ENCODE peak calls at places on chromosomes 12 and 14, in eight cellular contexts. One of them, this sample, is unnamed.
A peak's percentile ranks its signal among the peaks of the same experiment; 100 is the strongest.

GRCh38 chr12:57191410-57191809 is 25.2 kb upstream of the NXPH4 start:
- DNase-seq in PC-3: no peak
- DNase-seq in MM.1S: no peak
- DNase-seq in HCT116: no peak
- DNase-seq in SK-N-SH: no peak
- DNase-seq in GM23338: no peak
- DNase-seq in hepatocyte: no peak
- DNase-seq in GM23248: peak; percentile 49
- DNase-seq in this sample: no peak

GRCh38 chr14:55745906-55746305 is 165.9 kb downstream of the KTN1 start:
- DNase-seq in HCT116: no peak
- DNase-seq in GM23248: no peak
- DNase-seq in hepatocyte: no peak
- DNase-seq in SK-N-SH: no peak
- DNase-seq in MM.1S: no peak
- DNase-seq in GM23338: no peak
- DNase-seq in PC-3: no peak
- DNase-seq in this sample: no peak

GRCh38 chr14:100321473-100322137 is 1.5 kb upstream of the SLC25A47 start:
- DNase-seq in MM.1S: no peak
- DNase-seq in HCT116: no peak
- DNase-seq in GM23338: no peak
- DNase-seq in GM23248: no peak
- DNase-seq in hepatocyte: no peak
- DNase-seq in PC-3: no peak
- DNase-seq in SK-N-SH: no peak
- DNase-seq in this sample: no peak

GRCh38 chr12:57210926-57211700 is 5.5 kb upstream of the NXPH4 start:
- DNase-seq in hepatocyte: no peak
- DNase-seq in SK-N-SH: no peak
- DNase-seq in GM23338: no peak
- DNase-seq in PC-3: no peak
- DNase-seq in HCT116: no peak
- DNase-seq in GM23248: no peak
- DNase-seq in MM.1S: no peak
- DNase-seq in this sample: peak; percentile 78

GRCh38 chr14:68961781-68962584 is 17.1 kb downstream of the ACTN1 start:
- DNase-seq in GM23248: peak; percentile 65
- DNase-seq in MM.1S: no peak
- DNase-seq in GM23338: peak; percentile 84
- DNase-seq in SK-N-SH: peak; percentile 60
- DNase-seq in HCT116: no peak
- DNase-seq in PC-3: peak; percentile 93
- DNase-seq in hepatocyte: no peak
- DNase-seq in this sample: no peak

GRCh38 chr12:48349471-48349870 is 1.2 kb downstream of the ZNF641 start:
- DNase-seq in GM23338: no peak
- DNase-seq in HCT116: no peak
- DNase-seq in hepatocyte: no peak
- DNase-seq in SK-N-SH: no peak
- DNase-seq in GM23248: peak; percentile 61
- DNase-seq in PC-3: no peak
- DNase-seq in MM.1S: no peak
- DNase-seq in this sample: no peak

GRCh38 chr14:72975776-72976175 is 49.5 kb downstream of the DCAF4 start:
- DNase-seq in MM.1S: no peak
- DNase-seq in GM23248: peak; percentile 16
- DNase-seq in GM23338: peak; percentile 45
- DNase-seq in SK-N-SH: no peak
- DNase-seq in hepatocyte: no peak
- DNase-seq in HCT116: no peak
- DNase-seq in PC-3: peak; percentile 40
- DNase-seq in this sample: peak; percentile 71

GRCh38 chr12:66239295-66239694 is 50.3 kb downstream of the IRAK3 start:
- DNase-seq in GM23248: no peak
- DNase-seq in SK-N-SH: no peak
- DNase-seq in HCT116: no peak
- DNase-seq in MM.1S: no peak
- DNase-seq in hepatocyte: no peak
- DNase-seq in PC-3: no peak
- DNase-seq in GM23338: peak; percentile 42
- DNase-seq in this sample: no peak

GRCh38 chr14:33404054-33404453 is 465.4 kb downstream of the NPAS3 start:
- DNase-seq in MM.1S: no peak
- DNase-seq in PC-3: peak; percentile 91
- DNase-seq in GM23338: no peak
- DNase-seq in HCT116: no peak
- DNase-seq in hepatocyte: peak; percentile 10
- DNase-seq in SK-N-SH: no peak
- DNase-seq in GM23248: peak; percentile 96
- DNase-seq in this sample: no peak

DNA sequence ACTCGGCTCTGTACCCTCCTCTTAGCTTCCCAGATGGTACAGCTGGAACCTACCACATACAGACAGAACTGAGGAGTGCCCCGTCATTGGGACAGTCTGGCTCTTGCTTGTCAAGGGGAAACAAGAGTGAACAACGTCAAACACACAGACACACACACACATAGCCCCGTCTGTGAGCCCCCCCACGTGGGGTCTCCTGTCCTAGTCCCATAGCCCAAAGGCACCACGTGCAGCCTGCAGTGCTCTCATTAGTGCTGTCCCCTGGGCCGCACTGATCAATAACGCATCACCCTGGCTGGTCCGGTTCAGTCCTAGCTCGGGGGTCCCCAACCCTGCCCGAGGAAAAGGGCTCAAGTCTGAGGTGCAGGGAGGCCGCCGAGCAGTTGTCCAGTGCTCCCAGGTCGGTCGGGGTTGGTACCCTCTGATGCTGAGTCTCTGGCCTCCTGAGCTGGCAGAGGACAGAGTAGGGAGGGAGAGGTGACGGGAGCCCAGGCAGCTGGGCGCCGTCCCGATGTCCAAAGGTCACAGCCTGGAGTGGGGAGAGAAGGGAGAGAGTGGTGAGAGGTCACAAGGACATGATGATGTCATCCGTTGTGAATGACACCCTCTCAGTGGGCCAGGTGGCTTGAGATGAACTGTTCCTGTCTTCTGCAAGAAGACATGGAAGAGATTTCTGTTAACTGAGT is 105.4 kb upstream of the NOS1 start:
- DNase-seq in GM23338: no peak
- DNase-seq in HCT116: no peak
- DNase-seq in PC-3: no peak
- DNase-seq in hepatocyte: peak; percentile 38
- DNase-seq in GM23248: no peak
- DNase-seq in MM.1S: no peak
- DNase-seq in SK-N-SH: no peak
- DNase-seq in this sample: no peak
- H3K9me2 ChIP-seq in GM23338: peaks cover 7% of the 10 kb centered on the region
- H3K9me2 ChIP-seq in HCT116: no peaks in the 10 kb centered on the region
- H3K9me2 ChIP-seq in PC-3: no peaks in the 10 kb centered on the region
- H3K9me2 ChIP-seq in hepatocyte: no peaks in the 10 kb centered on the region
- H3K9me2 ChIP-seq in GM23248: no peaks in the 10 kb centered on the region
- H3K9me2 ChIP-seq in MM.1S: no peaks in the 10 kb centered on the region
- H3K9me2 ChIP-seq in SK-N-SH: no peaks in the 10 kb centered on the region
- H3K9me2 ChIP-seq in this sample: no peaks in the 10 kb centered on the region

GRCh38 chr12:91384391-91384790 is 201.8 kb upstream of the DCN start:
- DNase-seq in GM23248: no peak
- DNase-seq in SK-N-SH: no peak
- DNase-seq in HCT116: no peak
- DNase-seq in GM23338: no peak
- DNase-seq in MM.1S: no peak
- DNase-seq in PC-3: no peak
- DNase-seq in hepatocyte: no peak
- DNase-seq in this sample: no peak
- H3K9me2 ChIP-seq in GM23248: no peaks in the 10 kb centered on the region
- H3K9me2 ChIP-seq in SK-N-SH: no peaks in the 10 kb centered on the region
- H3K9me2 ChIP-seq in HCT116: no peaks in the 10 kb centered on the region
- H3K9me2 ChIP-seq in GM23338: no peaks in the 10 kb centered on the region
- H3K9me2 ChIP-seq in MM.1S: no peaks in the 10 kb centered on the region
- H3K9me2 ChIP-seq in PC-3: no peaks in the 10 kb centered on the region
- H3K9me2 ChIP-seq in hepatocyte: no peaks in the 10 kb centered on the region
- H3K9me2 ChIP-seq in this sample: no peaks in the 10 kb centered on the region

GRCh38 chr12:67456281-67456918 is 187.2 kb downstream of the CAND1 start:
- DNase-seq in hepatocyte: peak; percentile 39
- DNase-seq in GM23248: peak; percentile 89
- DNase-seq in HCT116: no peak
- DNase-seq in MM.1S: no peak
- DNase-seq in PC-3: peak; percentile 71
- DNase-seq in GM23338: no peak
- DNase-seq in SK-N-SH: peak; percentile 18
- DNase-seq in this sample: peak; percentile 75
- H3K9me2 ChIP-seq in hepatocyte: no peaks in the 10 kb centered on the region
- H3K9me2 ChIP-seq in GM23248: no peaks in the 10 kb centered on the region
- H3K9me2 ChIP-seq in HCT116: no peaks in the 10 kb centered on the region
- H3K9me2 ChIP-seq in MM.1S: no peaks in the 10 kb centered on the region
- H3K9me2 ChIP-seq in PC-3: no peaks in the 10 kb centered on the region
- H3K9me2 ChIP-seq in GM23338: peaks cover 10% of the 10 kb centered on the region
- H3K9me2 ChIP-seq in SK-N-SH: no peaks in the 10 kb centered on the region
- H3K9me2 ChIP-seq in this sample: no peaks in the 10 kb centered on the region

DNA sequence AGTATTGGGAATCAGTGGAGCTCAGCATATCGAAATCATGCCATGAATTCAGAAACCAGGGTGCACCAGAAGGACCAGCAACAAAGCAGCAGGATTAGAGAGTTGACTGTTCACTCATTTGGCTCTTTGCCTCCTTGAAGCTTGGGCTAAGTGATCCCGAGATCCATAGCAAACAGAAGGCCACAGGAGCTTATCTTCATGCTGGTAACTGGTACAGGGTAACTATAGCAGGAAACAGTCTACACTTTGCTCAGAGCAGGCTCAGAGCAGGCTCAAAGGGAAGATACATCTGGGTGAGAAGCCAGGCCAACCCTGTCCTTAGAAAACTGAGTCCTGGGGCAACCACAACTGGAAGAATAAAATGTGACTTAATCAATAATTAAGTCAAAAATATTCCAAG is 111.1 kb downstream of the GRIN2B start:
- DNase-seq in PC-3: no peak
- DNase-seq in hepatocyte: no peak
- DNase-seq in HCT116: no peak
- DNase-seq in SK-N-SH: no peak
- DNase-seq in GM23248: no peak
- DNase-seq in GM23338: no peak
- DNase-seq in MM.1S: no peak
- DNase-seq in this sample: no peak
- H3K9me2 ChIP-seq in PC-3: no peaks in the 10 kb centered on the region
- H3K9me2 ChIP-seq in hepatocyte: no peaks in the 10 kb centered on the region
- H3K9me2 ChIP-seq in HCT116: no peaks in the 10 kb centered on the region
- H3K9me2 ChIP-seq in SK-N-SH: no peaks in the 10 kb centered on the region
- H3K9me2 ChIP-seq in GM23248: no peaks in the 10 kb centered on the region
- H3K9me2 ChIP-seq in GM23338: no peaks in the 10 kb centered on the region
- H3K9me2 ChIP-seq in MM.1S: no peaks in the 10 kb centered on the region
- H3K9me2 ChIP-seq in this sample: no peaks in the 10 kb centered on the region

GRCh38 chr14:20468773-20469241 is 399 bp upstream of the PNP start:
- DNase-seq in hepatocyte: peak; percentile 16
- DNase-seq in PC-3: no peak
- DNase-seq in HCT116: no peak
- DNase-seq in SK-N-SH: no peak
- DNase-seq in MM.1S: no peak
- DNase-seq in GM23338: peak; percentile 38
- DNase-seq in GM23248: peak; percentile 49
- DNase-seq in this sample: no peak

GRCh38 chr14:20472566-20473206 is 3.5 kb downstream of the PNP start:
- DNase-seq in hepatocyte: no peak
- DNase-seq in HCT116: no peak
- DNase-seq in GM23248: no peak
- DNase-seq in SK-N-SH: no peak
- DNase-seq in MM.1S: no peak
- DNase-seq in GM23338: no peak
- DNase-seq in PC-3: no peak
- DNase-seq in this sample: no peak

GRCh38 chr14:20469890-20470858 is 968 bp downstream of the PNP start:
- DNase-seq in SK-N-SH: peak; percentile 24
- DNase-seq in GM23248: peak; percentile 91
- DNase-seq in hepatocyte: peak; percentile 46
- DNase-seq in GM23338: peak; percentile 48
- DNase-seq in MM.1S: peak; percentile 24
- DNase-seq in PC-3: peak; percentile 90
- DNase-seq in HCT116: peak; percentile 45
- DNase-seq in this sample: peak; percentile 83

DNA sequence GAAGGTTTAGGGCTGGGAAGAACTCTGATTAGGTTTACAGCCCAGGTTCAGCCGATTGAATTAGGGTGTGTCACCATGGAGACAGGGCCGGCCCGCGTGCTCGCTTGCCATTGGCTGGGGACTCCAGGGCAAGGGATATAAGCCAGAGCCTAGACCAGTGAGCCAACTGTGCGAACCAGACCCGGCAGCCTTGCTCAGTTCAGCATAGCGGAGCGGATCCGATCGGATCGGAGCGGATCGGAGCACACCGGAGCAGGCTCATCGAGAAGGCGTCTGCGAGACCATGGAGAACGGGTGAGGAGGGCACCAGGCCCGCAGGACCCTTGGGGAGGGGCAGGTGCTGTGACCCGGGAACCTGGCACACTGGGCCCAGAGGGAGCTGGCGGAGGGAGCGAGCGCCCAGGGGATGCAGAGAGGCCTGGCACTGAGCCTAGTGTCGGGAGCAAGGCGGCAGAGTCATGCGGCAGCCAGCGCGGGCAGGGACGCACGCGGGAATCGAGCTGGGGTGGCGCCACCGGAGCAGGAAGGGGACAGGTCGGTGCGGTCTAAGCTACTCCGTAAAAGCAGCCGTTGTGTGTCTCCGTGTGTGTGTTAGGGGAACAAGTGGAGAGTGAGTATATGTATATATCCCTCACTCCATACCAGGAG is at the start of gene PNP:
- DNase-seq in GM23338: peak; percentile 97
- DNase-seq in MM.1S: peak; percentile 82
- DNase-seq in HCT116: peak; percentile 85
- DNase-seq in PC-3: peak; percentile 92
- DNase-seq in hepatocyte: peak; percentile 90
- DNase-seq in GM23248: peak; percentile 95
- DNase-seq in SK-N-SH: peak; percentile 95
- DNase-seq in this sample: peak; percentile 99
- H3K9me2 ChIP-seq in GM23338: no peaks in the 10 kb centered on the region
- H3K9me2 ChIP-seq in MM.1S: no peaks in the 10 kb centered on the region
- H3K9me2 ChIP-seq in HCT116: no peaks in the 10 kb centered on the region
- H3K9me2 ChIP-seq in PC-3: no peaks in the 10 kb centered on the region
- H3K9me2 ChIP-seq in hepatocyte: no peaks in the 10 kb centered on the region
- H3K9me2 ChIP-seq in GM23248: no peaks in the 10 kb centered on the region
- H3K9me2 ChIP-seq in SK-N-SH: no peaks in the 10 kb centered on the region
- H3K9me2 ChIP-seq in this sample: no peaks in the 10 kb centered on the region